ENCODE peak calls at places on chromosomes 7 and 10, in six cellular contexts. J, T, S, N, W and Y are unnamed samples.

GRCh38 chr7:129773328-129773731 is 161.8 kb downstream of the NRF1 start:
- DNase-seq in J (no peak), T (no peak), S (no peak), N (no peak), W (no peak), Y (no peak)

GRCh38 chr7:23530901-23531793 is 634 bp downstream of the TRA2A start:
- DNase-seq in J (peak; percentile 79), T (no peak), S (peak; percentile 35), N (peak; percentile 86), W (peak; percentile 54), Y (no peak)

GRCh38 chr10:119205926-119206602 is 1.3 kb upstream of the GRK5 start:
- DNase-seq in J (peak; percentile 41), T (no peak), S (peak; percentile 83), N (no peak), W (no peak), Y (no peak)

GRCh38 chr7:111752022-111752582 is 189.8 kb upstream of the IMMP2L start:
- DNase-seq in J (peak; percentile 61), T (no peak), S (peak; percentile 54), N (peak; percentile 67), W (peak; percentile 63), Y (peak; percentile 9)

GRCh38 chr10:120156614-120157274 is 264.2 kb downstream of the SEC23IP start:
- DNase-seq in J (no peak), T (peak; percentile 37), S (no peak), N (no peak), W (no peak), Y (no peak)

GRCh38 chr7:51647931-51648351 is 331.3 kb upstream of the COBL start:
- DNase-seq in J (peak; percentile 87), T (no peak), S (peak; percentile 49), N (no peak), W (no peak), Y (no peak)

GRCh38 chr10:120436431-120437142 is 20.4 kb upstream of the PLPP4 start:
- DNase-seq in J (no peak), T (no peak), S (no peak), N (peak; percentile 59), W (no peak), Y (no peak)

GRCh38 chr7:39609462-39610149 is 13.8 kb upstream of the RALA start:
- DNase-seq in J (peak; percentile 32), T (no peak), S (no peak), N (peak; percentile 49), W (peak; percentile 59), Y (no peak)

GRCh38 chr7:7702826-7703225 is 15.6 kb downstream of the RPA3 start:
- DNase-seq in J (no peak), T (no peak), S (peak; percentile 8), N (peak; percentile 69), W (no peak), Y (no peak)

GRCh38 chr7:79398145-79398749 is 55.2 kb downstream of the MAGI2 start:
- DNase-seq in J (no peak), T (no peak), S (no peak), N (peak; percentile 25), W (peak; percentile 70), Y (no peak)

GRCh38 chr10:118042827-118043242 is 3.9 kb downstream of the RAB11FIP2 start:
- DNase-seq in J (no peak), T (no peak), S (no peak), N (no peak), W (peak; percentile 24), Y (no peak)

GRCh38 chr7:101912711-101913110 is 95.3 kb downstream of the CUX1 start:
- DNase-seq in J (peak; percentile 68), T (no peak), S (no peak), N (no peak), W (no peak), Y (no peak)

GRCh38 chr10:82660205-82660604 is 785.2 kb downstream of the NRG3 start:
- DNase-seq in J (no peak), T (no peak), S (no peak), N (no peak), W (peak; percentile 42), Y (no peak)

GRCh38 chr7:70694909-70695803 is 436.8 kb upstream of the GALNT17 start:
- DNase-seq in J (peak; percentile 57), T (no peak), S (no peak), N (peak; percentile 59), W (no peak), Y (no peak)

GRCh38 chr7:107318523-107319160 is 149.8 kb downstream of the HBP1 start:
- DNase-seq in J (peak; percentile 9), T (no peak), S (no peak), N (peak; percentile 2), W (no peak), Y (no peak)

GRCh38 chr7:123995617-123996326 is 37.1 kb downstream of the TMEM229A start:
- DNase-seq in J (no peak), T (no peak), S (no peak), N (no peak), W (no peak), Y (no peak)

GRCh38 chr7:133770863-133771492 is 356.2 kb upstream of the LRGUK start:
- DNase-seq in J (peak; percentile 13), T (no peak), S (peak; percentile 68), N (peak; percentile 58), W (peak; percentile 53), Y (no peak)

GRCh38 chr10:70655316-70655715 is 17.0 kb upstream of the ADAMTS14 start:
- DNase-seq in J (no peak), T (no peak), S (no peak), N (no peak), W (no peak), Y (no peak)

GRCh38 chr7:34354906-34355305 is 303.1 kb upstream of the NPSR1 start:
- DNase-seq in J (no peak), T (no peak), S (no peak), N (peak; percentile 68), W (no peak), Y (no peak)

GRCh38 chr10:107284187-107284586 is 119.7 kb upstream of the SORCS1 start:
- DNase-seq in J (no peak), T (no peak), S (no peak), N (no peak), W (no peak), Y (no peak)

GRCh38 chr10:119415121-119415520 is 127.4 kb downstream of the RGS10 start:
- DNase-seq in J (no peak), T (no peak), S (no peak), N (no peak), W (no peak), Y (no peak)

GRCh38 chr7:13920053-13920697 is 69.3 kb downstream of the ETV1 start:
- DNase-seq in J (peak; percentile 88), T (no peak), S (peak; percentile 0), N (peak; percentile 93), W (peak; percentile 99), Y (peak; percentile 99)

GRCh38 chr10:96025566-96025965 is 17.8 kb upstream of the CCNJ start:
- DNase-seq in J (peak; percentile 37), T (no peak), S (peak; percentile 32), N (peak; percentile 27), W (peak; percentile 21), Y (no peak)

GRCh38 chr7:47739901-47740300 is 158.0 kb upstream of the TNS3 start:
- DNase-seq in J (no peak), T (no peak), S (no peak), N (no peak), W (no peak), Y (no peak)

GRCh38 chr10:59857049-59857448 is 49.3 kb downstream of the CCDC6 start:
- DNase-seq in J (no peak), T (no peak), S (no peak), N (peak; percentile 20), W (no peak), Y (no peak)

GRCh38 chr10:4074559-4075407 is 289.8 kb upstream of the KLF6 start:
- DNase-seq in J (no peak), T (no peak), S (no peak), N (peak; percentile 65), W (no peak), Y (peak; percentile 72)

GRCh38 chr7:28137471-28137870 is 43.1 kb downstream of the JAZF1 start:
- DNase-seq in J (no peak), T (no peak), S (no peak), N (no peak), W (no peak), Y (no peak)
- TF ChIP-seq EZH2 in J (no peak), T (no peak), S (no peak), N (no peak), W (no peak), Y (no peak)

DNA sequence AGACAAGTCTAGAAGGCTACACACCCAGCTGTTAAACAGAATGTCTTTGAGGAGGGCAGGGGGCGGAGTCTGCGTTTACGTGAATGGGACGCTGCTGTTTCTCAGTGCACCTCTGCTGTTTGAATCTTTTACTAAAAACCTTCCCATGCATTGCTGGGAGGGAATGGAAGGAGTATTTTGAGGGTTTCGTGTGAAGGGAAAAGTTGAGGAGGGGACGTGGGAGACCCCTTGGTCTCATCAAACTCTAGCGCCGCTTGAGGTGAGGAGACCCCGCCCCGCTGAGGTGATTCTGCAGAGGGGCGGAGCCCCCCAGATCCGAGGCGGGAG is 474 bp upstream of the VCL start:
- DNase-seq in J (no peak), T (no peak), S (no peak), N (no peak), W (no peak), Y (no peak)
- H3K4me1 ChIP-seq in J (peaks cover 21% of the 10 kb centered on the region), T (peaks cover 17% of the 10 kb centered on the region), S (peaks cover 48% of the 10 kb centered on the region), N (peaks cover 36% of the 10 kb centered on the region), W (peaks cover 27% of the 10 kb centered on the region), Y (peaks cover 21% of the 10 kb centered on the region)

DNA sequence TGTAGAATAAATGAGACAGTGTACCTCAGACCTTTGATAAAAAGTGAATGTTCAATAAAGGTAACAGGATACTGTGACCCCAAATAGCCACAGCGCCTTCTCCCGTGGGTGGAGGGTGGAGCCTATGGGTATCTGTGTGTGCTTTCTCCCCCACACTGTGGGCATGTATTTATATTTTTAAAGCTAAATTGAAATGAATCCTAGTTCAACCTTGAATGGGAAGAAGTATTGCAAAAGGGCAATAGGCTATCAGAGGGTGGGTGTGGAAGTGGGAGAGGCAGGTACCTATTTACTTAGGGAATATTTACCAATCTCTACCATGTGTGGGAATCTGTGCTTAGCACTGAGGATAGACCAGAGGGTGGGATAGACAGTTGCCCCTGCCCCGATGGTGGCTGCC is 68.9 kb downstream of the PFKFB3 start:
- DNase-seq in J (no peak), T (no peak), S (peak; percentile 41), N (no peak), W (no peak), Y (no peak)
- H3K27ac ChIP-seq in J (peak overlapping the region; percentile 20), T (no peak overlapping the region), S (no peak overlapping the region), N (no peak overlapping the region), W (no peak overlapping the region), Y (no peak overlapping the region)

GRCh38 chr7:25859732-25860131 is 292.3 kb upstream of the NFE2L3 start:
- DNase-seq in J (no peak), T (no peak), S (no peak), N (no peak), W (no peak), Y (no peak)

GRCh38 chr7:25859412-25859704 is 292.6 kb upstream of the NFE2L3 start:
- DNase-seq in J (no peak), T (no peak), S (no peak), N (no peak), W (no peak), Y (no peak)

GRCh38 chr7:25857376-25858067 is 294.5 kb upstream of the NFE2L3 start:
- DNase-seq in J (peak; percentile 87), T (no peak), S (no peak), N (peak; percentile 83), W (no peak), Y (no peak)

GRCh38 chr7:25858562-25859411 is 293.2 kb upstream of the NFE2L3 start:
- DNase-seq in J (peak; percentile 72), T (no peak), S (no peak), N (no peak), W (no peak), Y (no peak)

DNA sequence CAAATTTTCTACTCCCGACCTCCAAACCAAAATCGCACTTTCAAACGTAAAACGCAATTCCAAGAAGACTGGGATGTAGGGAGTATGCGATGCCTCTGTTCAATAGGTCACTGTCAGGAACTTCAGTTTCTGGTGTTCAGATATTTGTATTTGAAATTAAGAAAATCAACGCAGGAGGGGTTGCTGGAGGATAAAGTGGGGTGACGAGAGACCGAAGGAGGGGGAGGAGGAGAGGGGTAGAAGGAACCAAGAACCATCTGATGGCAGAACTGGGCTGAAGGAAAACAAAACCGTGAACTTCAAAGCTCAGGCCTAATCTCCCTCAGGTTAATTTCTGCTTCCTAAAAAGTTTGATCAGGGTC is 293.8 kb upstream of the NFE2L3 start:
- DNase-seq in J (no peak), T (no peak), S (no peak), N (no peak), W (no peak), Y (no peak)
- TF ChIP-seq EZH2 in J (no peak), T (no peak), S (no peak), N (no peak), W (no peak), Y (no peak)